ENCODE peak calls at places on chromosomes 3 and 15, in four cellular contexts. H is Right ventricle myocardium superior; L is activated T-helper 17 cell treated with anti-CD3 and anti-CD28 coated beads, Interleukin-2, amount 50 U/mL, for 72 hours; Z is gastrocnemius medialis. U is an unnamed sample.

GRCh38 chr3:191238321-191238817 is 39.3 kb downstream of the OSTN start:
- ATAC-seq in H (no peak), L (no peak), Z (no peak), U (no peak)

GRCh38 chr3:117297070-117297469 is 587.5 kb downstream of the TUSC7 start:
- ATAC-seq in H (no peak), L (no peak), Z (no peak), U (no peak)

GRCh38 chr3:161273589-161274218 is 52.6 kb downstream of the NMD3 start:
- ATAC-seq in H (no peak), L (no peak), Z (no peak), U (no peak)

GRCh38 chr3:66789584-66790237 is 208.4 kb upstream of the KBTBD8 start:
- ATAC-seq in H (no peak), L (no peak), Z (no peak), U (peak)

GRCh38 chr15:86935841-86936240 is 856.2 kb downstream of the AGBL1 start:
- ATAC-seq in H (no peak), L (no peak), Z (no peak), U (no peak)

GRCh38 chr3:44208086-44208485 is 33.6 kb upstream of the TOPAZ1 start:
- ATAC-seq in H (no peak), L (no peak), Z (no peak), U (no peak)

GRCh38 chr3:123871946-123872345 is 12.2 kb downstream of the MYLK start:
- ATAC-seq in H (no peak), L (no peak), Z (no peak), U (no peak)

GRCh38 chr15:62141643-62142588 is 23.2 kb downstream of the C2CD4B start:
- ATAC-seq in H (no peak), L (peak), Z (no peak), U (no peak)

GRCh38 chr3:12313519-12313918 is 24.6 kb downstream of the PPARG start:
- ATAC-seq in H (no peak), L (no peak), Z (no peak), U (no peak)

GRCh38 chr3:72470899-72471298 is 377.3 kb downstream of the SHQ1 start:
- ATAC-seq in H (no peak), L (no peak), Z (no peak), U (no peak)

GRCh38 chr15:85007741-85008140 is 26.1 kb downstream of the PDE8A start:
- ATAC-seq in H (no peak), L (no peak), Z (no peak), U (no peak)

GRCh38 chr3:149547954-149548728 is 73.6 kb downstream of the TM4SF4 start:
- ATAC-seq in H (peak), L (no peak), Z (peak), U (peak)

GRCh38 chr3:43497905-43498365 is 123.9 kb downstream of the ANO10 start:
- ATAC-seq in H (no peak), L (peak), Z (no peak), U (no peak)

GRCh38 chr3:69484507-69485393 is 98.9 kb upstream of the FRMD4B start:
- ATAC-seq in H (peak), L (no peak), Z (no peak), U (no peak)

GRCh38 chr15:89680282-89680873 is 1.2 kb upstream of the PLIN1 start:
- ATAC-seq in H (peak), L (no peak), Z (peak), U (peak)

GRCh38 chr3:127035672-127036071 is 52.8 kb downstream of the PLXNA1 start:
- ATAC-seq in H (peak), L (no peak), Z (peak), U (peak)

GRCh38 chr15:70084461-70084860 is 13.3 kb downstream of the TLE3 start:
- ATAC-seq in H (no peak), L (peak), Z (no peak), U (no peak)

GRCh38 chr3:94110854-94111253 is 48.0 kb downstream of the NSUN3 start:
- ATAC-seq in H (no peak), L (no peak), Z (no peak), U (no peak)

GRCh38 chr15:45855210-45855906 is 220.5 kb downstream of the SQOR start:
- ATAC-seq in H (no peak), L (no peak), Z (no peak), U (no peak)

GRCh38 chr15:89167267-89168176 is 53.9 kb downstream of the RLBP1 start:
- ATAC-seq in H (no peak), L (peak), Z (peak), U (peak)

GRCh38 chr3:178960191-178960590 is 111.4 kb downstream of the ZMAT3 start:
- ATAC-seq in H (no peak), L (no peak), Z (no peak), U (no peak)

GRCh38 chr3:174331095-174331802 is 527.9 kb upstream of the NAALADL2 start:
- ATAC-seq in H (peak), L (no peak), Z (peak), U (no peak)

GRCh38 chr3:127456471-127457093 is 134.0 kb downstream of the TPRA1 start:
- ATAC-seq in H (no peak), L (no peak), Z (no peak), U (no peak)

GRCh38 chr3:77795013-77795412 is 755.1 kb downstream of the ROBO2 start:
- ATAC-seq in H (no peak), L (no peak), Z (no peak), U (no peak)

GRCh38 chr3:122586918-122587317 is 9.5 kb downstream of the PARP15 start:
- ATAC-seq in H (no peak), L (peak), Z (no peak), U (no peak)